ENCODE peak calls at places on chromosomes 12 and 14, in eight cellular contexts. T is A549, E is GM23338, G is spleen, P is fibroblast of lung, S is psoas muscle, H is H9, Q is left lung. V is an unnamed sample.

GRCh38 chr12:120363274-120363855 is 5.6 kb downstream of the MSI1 start:
- DNase-seq in E (peak; percentile 29), S (no peak), T (no peak), P (no peak), Q (no peak), H (no peak), G (no peak), V (no peak)

GRCh38 chr12:57518176-57518919 is 2.0 kb downstream of the DDIT3 start:
- DNase-seq in S (no peak), E (no peak), G (no peak), Q (no peak), T (no peak), P (no peak), H (no peak), V (no peak)

GRCh38 chr14:53389207-53389606 is 236.1 kb upstream of the DDHD1 start:
- DNase-seq in E (no peak), P (no peak), S (no peak), H (no peak), Q (no peak), G (no peak), T (no peak), V (no peak)

GRCh38 chr12:123085730-123086487 is 65.0 kb downstream of the PITPNM2 start:
- DNase-seq in P (no peak), E (no peak), H (no peak), T (peak; percentile 90), G (peak; percentile 82), Q (peak; percentile 53), S (peak; percentile 71), V (no peak)

GRCh38 chr12:123238961-123239360 is 5.7 kb downstream of the MTRFR start:
- DNase-seq in E (no peak), G (no peak), Q (no peak), T (no peak), P (no peak), S (no peak), H (no peak), V (no peak)

GRCh38 chr14:71651228-71651627 is 281.0 kb upstream of the RGS6 start:
- DNase-seq in G (no peak), E (no peak), P (peak; percentile 94), S (no peak), Q (no peak), H (no peak), T (no peak), V (no peak)

GRCh38 chr12:123064885-123065619 is 84.6 kb downstream of the ARL6IP4 start:
- DNase-seq in T (no peak), H (no peak), P (peak; percentile 31), G (peak; percentile 71), Q (no peak), S (no peak), E (no peak), V (no peak)

GRCh38 chr14:87351007-87351406 is 642.0 kb downstream of the GALC start:
- DNase-seq in Q (no peak), G (no peak), S (no peak), P (no peak), E (peak; percentile 44), H (peak; percentile 45), T (no peak), V (no peak)

GRCh38 chr12:642633-643477 is 20.4 kb downstream of the NINJ2 start:
- DNase-seq in S (peak; percentile 88), E (peak; percentile 83), H (peak; percentile 87), T (peak; percentile 83), P (peak; percentile 66), Q (peak; percentile 87), G (peak; percentile 97), V (peak; percentile 81)

GRCh38 chr14:37150414-37150813 is 22.0 kb downstream of the SLC25A21 start:
- DNase-seq in P (peak; percentile 67), Q (no peak), E (peak; percentile 70), G (no peak), H (no peak), S (no peak), T (peak; percentile 50), V (no peak)

GRCh38 chr12:50072198-50072907 is 12.8 kb upstream of the SMARCD1 start:
- DNase-seq in H (no peak), S (no peak), P (no peak), E (no peak), Q (no peak), G (peak; percentile 46), T (no peak), V (no peak)

GRCh38 chr12:6734506-6735082 is 10.7 kb downstream of the COPS7A start:
- DNase-seq in H (no peak), G (peak; percentile 48), S (no peak), P (no peak), Q (no peak), T (no peak), E (no peak), V (no peak)

GRCh38 chr14:69879175-69880047 is at the start of gene SMOC1:
- DNase-seq in T (peak; percentile 73), G (peak; percentile 82), P (peak; percentile 71), Q (no peak), H (peak; percentile 87), E (peak; percentile 92), S (peak; percentile 66), V (no peak)

GRCh38 chr12:54417712-54418440 is 1.2 kb downstream of the ITGA5 start:
- DNase-seq in E (peak; percentile 52), Q (peak; percentile 62), G (no peak), S (no peak), T (no peak), H (no peak), P (no peak), V (no peak)

DNA sequence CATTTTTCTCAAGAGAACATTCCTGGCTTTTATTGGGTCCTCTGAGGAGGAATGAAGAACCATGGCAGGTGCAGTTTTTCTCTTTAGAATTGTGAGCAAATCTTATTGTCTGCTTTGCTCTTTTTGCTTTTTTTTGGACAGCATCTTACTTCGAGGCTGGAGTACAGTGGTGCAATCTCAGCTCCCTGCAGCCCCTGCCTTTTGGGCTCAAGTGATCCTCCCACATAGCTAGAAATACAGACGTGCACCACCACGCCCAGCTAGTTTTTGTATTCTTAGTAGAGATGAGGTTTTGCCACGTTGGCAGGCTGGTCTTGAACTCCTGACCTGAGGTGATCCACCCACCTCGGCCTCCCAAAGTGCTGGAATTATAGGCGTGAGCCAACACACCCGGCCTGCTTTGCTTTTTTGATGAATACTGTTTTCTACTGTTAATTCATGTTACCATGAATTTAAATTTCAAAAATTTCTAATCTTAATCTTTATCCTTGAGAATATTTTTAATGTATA is 71.5 kb downstream of the POLR3B start:
- DNase-seq in H (no peak), S (no peak), T (no peak), E (no peak), P (no peak), Q (no peak), G (no peak), V (no peak)
- H3K4me1 ChIP-seq in H (no peaks in the 10 kb centered on the region), S (peaks cover 25% of the 10 kb centered on the region), T (no peaks in the 10 kb centered on the region), E (peaks cover 3% of the 10 kb centered on the region), P (no peaks in the 10 kb centered on the region), Q (no peaks in the 10 kb centered on the region), G (no peaks in the 10 kb centered on the region), V (no peaks in the 10 kb centered on the region)

GRCh38 chr14:24965578-24965933 is 84.4 kb downstream of the STXBP6 start:
- DNase-seq in G (no peak), E (no peak), S (no peak), H (no peak), Q (no peak), P (no peak), T (no peak), V (no peak)
- H3K27ac ChIP-seq in G (no peak overlapping the region), E (no peak overlapping the region), S (peak overlapping the region; percentile 42), H (no peak overlapping the region), Q (peak overlapping the region; percentile 50), P (peak overlapping the region; percentile 6), T (peak overlapping the region; percentile 26), V (no peak overlapping the region)

GRCh38 chr12:48118491-48118890 is 673 bp upstream of the PFKM start:
- DNase-seq in S (no peak), Q (no peak), T (no peak), P (no peak), G (no peak), H (no peak), E (peak; percentile 28), V (no peak)
- H3K4me1 ChIP-seq in S (peaks cover 14% of the 10 kb centered on the region), Q (no peaks in the 10 kb centered on the region), T (peaks cover 16% of the 10 kb centered on the region), P (peaks cover 2% of the 10 kb centered on the region), G (peaks cover 26% of the 10 kb centered on the region), H (no peaks in the 10 kb centered on the region), E (peaks cover 14% of the 10 kb centered on the region), V (peaks cover 15% of the 10 kb centered on the region)

GRCh38 chr12:81400024-81400423 is 322.1 kb downstream of the ACSS3 start:
- DNase-seq in H (no peak), S (no peak), E (no peak), T (no peak), P (no peak), Q (no peak), G (no peak), V (no peak)
- H3K27ac ChIP-seq in H (no peak overlapping the region), S (no peak overlapping the region), E (no peak overlapping the region), T (no peak overlapping the region), P (no peak overlapping the region), Q (no peak overlapping the region), G (no peak overlapping the region), V (no peak overlapping the region)

GRCh38 chr12:3119192-3119744 is 42.1 kb downstream of the TSPAN9 start:
- DNase-seq in T (no peak), H (no peak), E (no peak), P (no peak), G (no peak), Q (no peak), S (no peak), V (no peak)

GRCh38 chr12:3123729-3124128 is 46.5 kb downstream of the TSPAN9 start:
- DNase-seq in S (no peak), P (no peak), Q (no peak), E (no peak), H (no peak), T (no peak), G (no peak), V (no peak)

GRCh38 chr12:3119745-3120660 is 42.8 kb downstream of the TSPAN9 start:
- DNase-seq in H (no peak), P (peak; percentile 42), T (no peak), S (peak; percentile 54), G (no peak), E (no peak), Q (no peak), V (no peak)

GRCh38 chr12:3122841-3123678 is 45.9 kb downstream of the TSPAN9 start:
- DNase-seq in E (peak; percentile 47), P (peak; percentile 73), S (peak; percentile 74), T (no peak), Q (peak; percentile 50), G (peak; percentile 85), H (peak; percentile 54), V (no peak)

DNA sequence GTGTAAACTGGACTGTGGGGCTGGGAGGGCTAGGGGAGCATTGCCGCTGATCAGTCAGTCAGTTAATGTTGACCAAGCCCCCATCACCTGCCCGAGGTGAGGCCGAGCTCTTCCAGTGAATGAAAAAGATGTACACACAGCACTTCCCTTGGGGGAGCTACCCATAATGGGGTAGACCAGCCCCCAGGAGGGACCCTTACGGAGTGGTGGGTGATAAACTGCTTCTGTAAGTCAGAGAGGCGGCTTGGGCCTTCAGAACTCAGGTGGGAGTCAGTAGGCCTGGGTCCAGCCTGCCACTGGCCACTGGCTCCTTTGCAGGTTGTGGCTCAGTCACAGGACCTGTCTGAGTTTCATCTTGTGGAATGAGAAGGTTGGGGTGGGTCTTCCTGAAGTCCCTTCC is 43.5 kb downstream of the TSPAN9 start:
- DNase-seq in S (no peak), T (no peak), H (no peak), G (peak; percentile 66), P (no peak), E (no peak), Q (no peak), V (no peak)
- H3K4me1 ChIP-seq in S (peaks cover 48% of the 10 kb centered on the region), T (no peaks in the 10 kb centered on the region), H (no peaks in the 10 kb centered on the region), G (peaks cover 69% of the 10 kb centered on the region), P (peaks cover 26% of the 10 kb centered on the region), E (no peaks in the 10 kb centered on the region), Q (peaks cover 14% of the 10 kb centered on the region), V (peaks cover 5% of the 10 kb centered on the region)

GRCh38 chr14:30297856-30298255 is 261.1 kb upstream of the G2E3 start:
- DNase-seq in E (no peak), P (no peak), H (no peak), S (no peak), Q (no peak), G (no peak), T (no peak), V (no peak)
- H3K27ac ChIP-seq in E (no peak overlapping the region), P (no peak overlapping the region), H (no peak overlapping the region), S (no peak overlapping the region), Q (no peak overlapping the region), G (no peak overlapping the region), T (no peak overlapping the region), V (no peak overlapping the region)

V was measured in CD4-positive, alpha-beta memory T cell.